ENCODE peak calls at places on chromosomes 1 and 21, in six cellular contexts. P is activated naive CD8-positive, alpha-beta T cell treated with anti-CD3 and anti-CD28 coated beads, Interleukin-2, amount 50 U/mL, for 24 hours; K is heart right ventricle; Q is HCT116; G is activated T-helper 1 cell treated with anti-CD3 and anti-CD28 coated beads, Interleukin-12 subunit alpha, Interleukin-12 subunit beta, Interleukin-2, Interleukin-4 antibody, amounts not matched to agents 30 ng/mL and 10 ng/mL and 1 ng/mL, durations not matched to agents 14 hours and 24 hours and 36 hours; J is ELR. N is an unnamed sample.

GRCh38 chr21:41180752-41181151 is 12.8 kb downstream of the BACE2 start:
- DNase-seq in P (no peak), K (no peak), Q (no peak), G (no peak), J (no peak), N (no peak)

GRCh38 chr1:117826551-117827078 is 102.8 kb downstream of the GDAP2 start:
- DNase-seq in P (no peak), K (no peak), Q (peak), G (no peak), J (peak), N (no peak)

GRCh38 chr1:1001631-1002300 is 1.9 kb upstream of the HES4 start:
- DNase-seq in P (peak), K (peak), Q (peak), G (peak), J (peak), N (peak)

GRCh38 chr1:64965239-64966157 is 851 bp downstream of the JAK1 start:
- DNase-seq in P (peak), K (peak), Q (no peak), G (peak), J (peak), N (peak)

GRCh38 chr1:112263464-112263863 is 132.6 kb upstream of the CTTNBP2NL start:
- DNase-seq in P (no peak), K (no peak), Q (no peak), G (no peak), J (peak), N (no peak)

GRCh38 chr1:224503161-224504118 is 68.8 kb upstream of the WDR26 start:
- DNase-seq in P (peak), K (peak), Q (no peak), G (no peak), J (peak), N (peak)

GRCh38 chr1:63968663-63969460 is 195.0 kb downstream of the ROR1 start:
- DNase-seq in P (no peak), K (peak), Q (no peak), G (no peak), J (peak), N (no peak)

GRCh38 chr1:248847181-248847955 is 9.3 kb downstream of the ZNF672 start:
- DNase-seq in P (no peak), K (no peak), Q (no peak), G (no peak), J (no peak), N (no peak)

GRCh38 chr1:234186037-234186688 is 187.1 kb upstream of the COA6 start:
- DNase-seq in P (no peak), K (no peak), Q (peak), G (no peak), J (peak), N (no peak)